ENCODE peak calls at places on chromosome 11, in seven cellular contexts. T, N, D, K, F, I and P are unnamed samples.

GRCh38 chr11:82718307-82718706 is 15.4 kb downstream of the FAM181B start:
- DNase-seq in T (no peak), N (peak), D (no peak), K (no peak), F (peak), I (no peak), P (no peak)

GRCh38 chr11:5929571-5929970 is 12.5 kb upstream of the OR56A3 start:
- DNase-seq in T (no peak), N (peak), D (no peak), K (peak), F (no peak), I (no peak), P (no peak)

GRCh38 chr11:2933376-2934056 is 4.3 kb upstream of the PHLDA2 start:
- DNase-seq in T (peak), N (no peak), D (peak), K (peak), F (peak), I (no peak), P (peak)

GRCh38 chr11:68900835-68901381 is 2.7 kb downstream of the MRPL21 start:
- DNase-seq in T (no peak), N (no peak), D (no peak), K (peak), F (no peak), I (no peak), P (no peak)

GRCh38 chr11:29449280-29450074 is 567.4 kb downstream of the KCNA4 start:
- DNase-seq in T (no peak), N (no peak), D (no peak), K (no peak), F (no peak), I (no peak), P (no peak)

GRCh38 chr11:98600103-98600502 is 420.6 kb upstream of the CNTN5 start:
- DNase-seq in T (no peak), N (peak), D (no peak), K (no peak), F (no peak), I (no peak), P (no peak)

GRCh38 chr11:50174189-50174588 is 141.5 kb downstream of the OR4C45 start:
- DNase-seq in T (no peak), N (no peak), D (no peak), K (no peak), F (no peak), I (no peak), P (no peak)

GRCh38 chr11:46977038-46977818 is 40.7 kb downstream of the CSTPP1 start:
- DNase-seq in T (no peak), N (no peak), D (no peak), K (no peak), F (no peak), I (no peak), P (no peak)

GRCh38 chr11:35553831-35554230 is 28.4 kb upstream of the PAMR1 start:
- DNase-seq in T (no peak), N (no peak), D (no peak), K (no peak), F (no peak), I (no peak), P (no peak)

GRCh38 chr11:106457727-106458126 is 380.3 kb downstream of the AASDHPPT start:
- DNase-seq in T (no peak), N (no peak), D (no peak), K (no peak), F (no peak), I (no peak), P (no peak)

GRCh38 chr11:93166867-93167266 is 30.9 kb downstream of the SLC36A4 start:
- DNase-seq in T (no peak), N (no peak), D (no peak), K (no peak), F (no peak), I (no peak), P (no peak)

GRCh38 chr11:112103446-112103845 is 16.8 kb downstream of the SDHD start:
- DNase-seq in T (no peak), N (no peak), D (no peak), K (no peak), F (no peak), I (no peak), P (no peak)

GRCh38 chr11:123438191-123438627 is 8.1 kb downstream of the GRAMD1B start:
- DNase-seq in T (no peak), N (no peak), D (no peak), K (no peak), F (no peak), I (no peak), P (no peak)

GRCh38 chr11:120546312-120547205 is 35.0 kb downstream of the GRIK4 start:
- DNase-seq in T (peak), N (no peak), D (no peak), K (no peak), F (no peak), I (no peak), P (no peak)

GRCh38 chr11:69080361-69080973 is 31.7 kb downstream of the TPCN2 start:
- DNase-seq in T (no peak), N (no peak), D (no peak), K (no peak), F (no peak), I (no peak), P (peak)

GRCh38 chr11:60305906-60306619 is 21.0 kb upstream of the MS4A6E start:
- DNase-seq in T (no peak), N (no peak), D (no peak), K (no peak), F (no peak), I (no peak), P (no peak)

GRCh38 chr11:60389279-60389910 is 6.9 kb upstream of the MS4A14 start:
- DNase-seq in T (no peak), N (no peak), D (no peak), K (no peak), F (no peak), I (no peak), P (peak)

GRCh38 chr11:11366793-11367192 is 13.7 kb upstream of the CSNK2A3 start:
- DNase-seq in T (no peak), N (no peak), D (no peak), K (no peak), F (no peak), I (no peak), P (no peak)

GRCh38 chr11:69642549-69642912 is 1.6 kb downstream of the CCND1 start:
- DNase-seq in T (peak), N (peak), D (peak), K (peak), F (peak), I (no peak), P (no peak)

GRCh38 chr11:94059065-94059464 is 37.9 kb downstream of the HEPHL1 start:
- DNase-seq in T (no peak), N (no peak), D (no peak), K (no peak), F (no peak), I (no peak), P (no peak)

GRCh38 chr11:13450832-13451397 is 12.1 kb downstream of the BTBD10 start:
- DNase-seq in T (no peak), N (no peak), D (no peak), K (no peak), F (no peak), I (no peak), P (no peak)

GRCh38 chr11:628056-628455 is 1.1 kb upstream of the SCT start:
- DNase-seq in T (no peak), N (no peak), D (no peak), K (no peak), F (no peak), I (no peak), P (no peak)

GRCh38 chr11:86261328-86261727 is 16.8 kb downstream of the EED start:
- DNase-seq in T (no peak), N (no peak), D (no peak), K (no peak), F (no peak), I (no peak), P (no peak)

GRCh38 chr11:71420455-71421241 is 27.5 kb downstream of the DHCR7 start:
- DNase-seq in T (peak), N (peak), D (no peak), K (no peak), F (peak), I (peak), P (no peak)

GRCh38 chr11:73463359-73463758 is 87.2 kb downstream of the RELT start:
- DNase-seq in T (no peak), N (no peak), D (no peak), K (no peak), F (no peak), I (no peak), P (no peak)

GRCh38 chr11:119472186-119472855 is 49.3 kb upstream of the THY1 start:
- DNase-seq in T (no peak), N (no peak), D (no peak), K (no peak), F (no peak), I (no peak), P (no peak)

GRCh38 chr11:118304227-118304808 is at the start of gene CD3E:
- DNase-seq in T (peak), N (no peak), D (peak), K (no peak), F (no peak), I (no peak), P (no peak)

GRCh38 chr11:9178716-9179115 is 86.4 kb downstream of the DENND5A start:
- DNase-seq in T (no peak), N (no peak), D (no peak), K (no peak), F (no peak), I (no peak), P (no peak)

GRCh38 chr11:112795896-112796686 is 165.1 kb upstream of the NCAM1 start:
- DNase-seq in T (no peak), N (no peak), D (no peak), K (peak), F (no peak), I (no peak), P (no peak)

GRCh38 chr11:77497368-77497767 is 23.5 kb upstream of the PAK1 start:
- DNase-seq in T (no peak), N (no peak), D (no peak), K (no peak), F (no peak), I (no peak), P (no peak)

GRCh38 chr11:60343094-60343704 is 16.1 kb downstream of the MS4A6E start:
- DNase-seq in T (no peak), N (peak), D (no peak), K (no peak), F (no peak), I (no peak), P (no peak)

GRCh38 chr11:107741044-107741823 is 29.4 kb upstream of the SLN start:
- DNase-seq in T (peak), N (peak), D (peak), K (no peak), F (peak), I (peak), P (peak)

GRCh38 chr11:14542384-14542783 is 22.2 kb upstream of the PSMA1 start:
- DNase-seq in T (no peak), N (no peak), D (no peak), K (no peak), F (no peak), I (no peak), P (peak)

GRCh38 chr11:92453055-92453454 is 228.4 kb downstream of the FAT3 start:
- DNase-seq in T (no peak), N (no peak), D (no peak), K (no peak), F (no peak), I (no peak), P (no peak)

GRCh38 chr11:105790841-105791240 is 181.0 kb downstream of the GRIA4 start:
- DNase-seq in T (no peak), N (no peak), D (no peak), K (no peak), F (no peak), I (no peak), P (no peak)

GRCh38 chr11:5694642-5695041 is 5.1 kb downstream of the TRIM22 start:
- DNase-seq in T (no peak), N (no peak), D (no peak), K (no peak), F (no peak), I (no peak), P (no peak)

GRCh38 chr11:32430586-32431357 is 4.6 kb downstream of the WT1 start:
- DNase-seq in T (no peak), N (no peak), D (peak), K (no peak), F (peak), I (no peak), P (no peak)

GRCh38 chr11:72083414-72083813 is 2.8 kb downstream of the LRRC51 start:
- DNase-seq in T (no peak), N (no peak), D (no peak), K (no peak), F (no peak), I (no peak), P (no peak)

GRCh38 chr11:102807921-102808320 is 10.0 kb upstream of the MMP1 start:
- DNase-seq in T (no peak), N (peak), D (no peak), K (no peak), F (peak), I (no peak), P (no peak)

GRCh38 chr11:126007263-126007662 is 55.4 kb downstream of the CDON start:
- DNase-seq in T (no peak), N (peak), D (no peak), K (no peak), F (peak), I (peak), P (no peak)

DNA sequence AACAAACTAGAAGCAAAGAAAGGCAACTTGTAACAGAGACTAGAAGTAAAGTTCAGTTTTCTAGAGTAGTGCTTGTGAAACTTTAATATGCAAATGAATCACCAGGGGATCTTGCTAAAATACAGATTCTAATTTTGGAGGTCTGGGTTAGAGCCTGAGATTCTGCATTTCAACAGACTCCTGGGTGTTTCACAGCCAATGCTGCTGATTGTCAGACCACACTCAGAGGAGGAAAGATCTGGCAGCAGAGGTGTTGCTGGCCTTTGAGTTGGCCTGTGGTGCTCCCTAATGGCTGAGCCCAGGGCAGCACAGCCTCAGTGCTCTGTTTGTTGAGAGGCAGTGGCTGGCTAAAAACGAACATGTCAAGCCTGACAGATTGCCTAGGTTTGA is 5.4 kb downstream of the CRY2 start:
- DNase-seq in T (no peak), N (peak), D (no peak), K (no peak), F (no peak), I (no peak), P (no peak)
- H3K4me3 ChIP-seq in T (no peak), N (no peak), D (no peak), K (no peak), F (no peak), I (no peak), P (no peak)

DNA sequence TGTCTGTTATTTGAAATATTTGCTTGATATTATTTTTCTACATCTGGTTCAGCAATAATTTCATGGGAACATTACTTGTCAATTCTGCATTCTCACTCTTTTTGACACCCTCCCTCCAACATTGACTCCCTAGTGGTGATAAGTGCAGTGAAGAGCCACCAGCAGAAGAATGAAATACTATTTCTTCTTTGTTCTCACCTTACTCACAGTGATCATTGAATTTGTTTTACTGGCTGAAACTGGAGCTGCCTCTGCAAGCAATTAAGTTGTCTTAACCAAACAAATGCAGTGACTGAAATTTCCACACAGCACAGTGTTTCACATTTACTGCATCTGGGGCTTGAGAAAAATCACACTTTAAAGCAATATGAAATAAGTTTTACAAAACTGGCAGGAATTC is 189.8 kb downstream of the JRKL start:
- DNase-seq in T (no peak), N (no peak), D (no peak), K (no peak), F (no peak), I (no peak), P (no peak)
- TF ChIP-seq POLR2AphosphoS5 in T (no peak), N (no peak), D (no peak), K (no peak), F (no peak), I (no peak), P (no peak)

GRCh38 chr11:63909621-63910506 is 7.1 kb downstream of the RCOR2 start:
- DNase-seq in T (no peak), N (no peak), D (no peak), K (no peak), F (peak), I (no peak), P (no peak)
- H3K27ac ChIP-seq in T (no peak), N (no peak), D (no peak), K (no peak), F (no peak), I (no peak), P (no peak)

GRCh38 chr11:128470081-128470480 is 117.3 kb downstream of the ETS1 start:
- DNase-seq in T (no peak), N (no peak), D (no peak), K (no peak), F (no peak), I (no peak), P (no peak)

GRCh38 chr11:128467610-128468041 is 119.7 kb downstream of the ETS1 start:
- DNase-seq in T (no peak), N (no peak), D (no peak), K (peak), F (no peak), I (no peak), P (no peak)

GRCh38 chr11:128471138-128471661 is 116.2 kb downstream of the ETS1 start:
- DNase-seq in T (peak), N (no peak), D (peak), K (no peak), F (no peak), I (no peak), P (no peak)

GRCh38 chr11:128468106-128468505 is 119.3 kb downstream of the ETS1 start:
- DNase-seq in T (no peak), N (no peak), D (no peak), K (no peak), F (no peak), I (no peak), P (no peak)

DNA sequence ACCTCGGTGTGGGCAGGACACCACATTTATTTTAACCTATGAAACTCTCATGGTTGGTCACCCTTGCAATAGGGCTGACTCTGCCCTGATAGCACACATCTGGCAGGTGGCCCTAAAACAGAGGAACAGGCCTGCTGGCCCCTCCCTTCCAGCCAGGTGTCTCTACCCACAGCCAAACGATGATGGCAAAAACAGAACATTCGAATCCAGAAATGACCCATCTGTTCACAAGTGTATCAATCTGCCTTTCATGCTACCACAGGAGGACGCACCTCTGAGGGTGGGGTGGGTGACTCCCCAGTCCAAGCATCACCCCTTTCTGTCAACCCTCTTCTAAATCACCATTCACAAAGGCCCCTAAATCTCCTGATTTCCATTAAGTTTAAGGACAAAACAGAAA is 118.1 kb downstream of the ETS1 start:
- DNase-seq in T (peak), N (no peak), D (peak), K (no peak), F (no peak), I (no peak), P (no peak)
- H3K4me3 ChIP-seq in T (no peak), N (no peak), D (no peak), K (no peak), F (no peak), I (no peak), P (no peak)

GRCh38 chr11:65439331-65440181 is 17.0 kb downstream of the NEAT1 start:
- DNase-seq in T (no peak), N (no peak), D (no peak), K (peak), F (no peak), I (no peak), P (no peak)

GRCh38 chr11:65435981-65436411 is 13.4 kb downstream of the NEAT1 start:
- DNase-seq in T (peak), N (no peak), D (peak), K (peak), F (no peak), I (peak), P (no peak)

GRCh38 chr11:65438257-65439151 is 15.9 kb downstream of the NEAT1 start:
- DNase-seq in T (no peak), N (no peak), D (no peak), K (peak), F (no peak), I (no peak), P (no peak)

GRCh38 chr11:65436412-65437032 is 13.9 kb downstream of the NEAT1 start:
- DNase-seq in T (peak), N (no peak), D (no peak), K (peak), F (no peak), I (peak), P (no peak)

DNA sequence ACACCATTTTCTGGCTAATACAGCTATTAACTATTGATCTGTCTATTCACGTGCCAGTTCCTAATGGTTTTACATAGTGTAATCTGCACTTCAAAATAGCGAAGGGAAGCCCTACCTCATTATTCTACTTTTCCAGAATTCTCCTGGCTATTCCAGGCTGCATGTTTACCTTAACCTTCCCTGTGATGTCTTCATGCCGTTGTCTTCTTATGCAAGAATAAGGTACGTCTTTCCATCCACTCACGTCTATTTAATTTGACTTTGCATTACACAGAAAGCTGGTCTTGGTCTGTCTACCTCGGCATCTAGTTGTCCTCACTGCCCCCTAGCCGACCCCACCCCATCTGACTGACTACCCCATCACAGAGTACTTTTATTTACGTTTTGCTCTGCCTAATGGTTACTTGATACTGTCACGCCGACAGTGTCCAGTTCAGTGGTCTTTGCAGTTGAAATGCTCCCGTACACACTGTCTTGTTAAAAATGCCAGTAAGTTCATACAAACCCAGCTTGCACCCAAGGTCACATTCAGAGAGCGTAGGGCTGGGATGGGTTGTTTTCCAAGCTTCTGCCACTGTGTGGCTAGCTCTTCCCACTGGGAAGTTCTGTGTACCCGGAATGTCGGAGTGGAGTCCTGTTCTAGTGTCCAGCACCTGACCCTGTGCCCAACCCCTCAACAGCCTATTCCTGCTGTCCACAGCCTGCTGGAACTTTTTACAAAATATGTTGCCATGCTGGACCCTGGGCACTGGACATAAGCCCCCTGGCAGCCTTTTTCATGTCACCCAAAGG is 15.0 kb downstream of the NEAT1 start:
- DNase-seq in T (peak), N (no peak), D (no peak), K (peak), F (no peak), I (peak), P (no peak)
- TF ChIP-seq POLR2AphosphoS5 in T (peak), N (peak), D (no peak), K (peak), F (peak), I (peak), P (peak)